ENCODE peak calls at places on chromosomes 12 and 14, in nine cellular contexts. One of them, this sample, is unnamed.

GRCh38 chr12:29656762-29657538 is 126.8 kb downstream of the TMTC1 start:
- DNase-seq in heart left ventricle: no peak
- DNase-seq in lower leg skin: no peak
- DNase-seq in skeletal muscle cell: no peak
- DNase-seq in AG04450: no peak
- DNase-seq in mucosa of descending colon: no peak
- DNase-seq in esophagus muscularis mucosa: no peak
- DNase-seq in mammary epithelial cell: no peak
- DNase-seq in CD8-positive, alpha-beta memory T cell: no peak
- DNase-seq in this sample: no peak

GRCh38 chr12:93115646-93116045 is 186.6 kb upstream of the EEA1 start:
- DNase-seq in AG04450: no peak
- DNase-seq in skeletal muscle cell: no peak
- DNase-seq in heart left ventricle: peak; percentile 46
- DNase-seq in mammary epithelial cell: no peak
- DNase-seq in lower leg skin: no peak
- DNase-seq in CD8-positive, alpha-beta memory T cell: no peak
- DNase-seq in mucosa of descending colon: no peak
- DNase-seq in esophagus muscularis mucosa: no peak
- DNase-seq in this sample: no peak

GRCh38 chr12:14314801-14315200 is 50.7 kb upstream of the ATF7IP start:
- DNase-seq in skeletal muscle cell: no peak
- DNase-seq in mammary epithelial cell: no peak
- DNase-seq in AG04450: no peak
- DNase-seq in heart left ventricle: no peak
- DNase-seq in esophagus muscularis mucosa: no peak
- DNase-seq in mucosa of descending colon: no peak
- DNase-seq in CD8-positive, alpha-beta memory T cell: no peak
- DNase-seq in lower leg skin: no peak
- DNase-seq in this sample: no peak

GRCh38 chr14:62914873-62915272 is 130.4 kb downstream of the KCNH5 start:
- DNase-seq in mucosa of descending colon: no peak
- DNase-seq in heart left ventricle: no peak
- DNase-seq in mammary epithelial cell: peak; percentile 27
- DNase-seq in CD8-positive, alpha-beta memory T cell: no peak
- DNase-seq in lower leg skin: no peak
- DNase-seq in AG04450: no peak
- DNase-seq in skeletal muscle cell: no peak
- DNase-seq in esophagus muscularis mucosa: no peak
- DNase-seq in this sample: no peak

GRCh38 chr12:110199360-110200123 is 75.4 kb downstream of the IFT81 start:
- DNase-seq in CD8-positive, alpha-beta memory T cell: no peak
- DNase-seq in mucosa of descending colon: no peak
- DNase-seq in AG04450: no peak
- DNase-seq in heart left ventricle: no peak
- DNase-seq in skeletal muscle cell: peak; percentile 50
- DNase-seq in mammary epithelial cell: peak; percentile 5
- DNase-seq in lower leg skin: no peak
- DNase-seq in esophagus muscularis mucosa: no peak
- DNase-seq in this sample: no peak

GRCh38 chr12:37546901-37547475 is 769.6 kb upstream of the ALG10B start:
- DNase-seq in heart left ventricle: no peak
- DNase-seq in esophagus muscularis mucosa: peak; percentile 64
- DNase-seq in CD8-positive, alpha-beta memory T cell: no peak
- DNase-seq in lower leg skin: no peak
- DNase-seq in skeletal muscle cell: no peak
- DNase-seq in mucosa of descending colon: no peak
- DNase-seq in mammary epithelial cell: no peak
- DNase-seq in AG04450: no peak
- DNase-seq in this sample: no peak

GRCh38 chr12:122006186-122006926 is 15.3 kb upstream of the BCL7A start:
- DNase-seq in esophagus muscularis mucosa: no peak
- DNase-seq in mammary epithelial cell: no peak
- DNase-seq in heart left ventricle: no peak
- DNase-seq in mucosa of descending colon: no peak
- DNase-seq in CD8-positive, alpha-beta memory T cell: no peak
- DNase-seq in lower leg skin: no peak
- DNase-seq in AG04450: no peak
- DNase-seq in skeletal muscle cell: no peak
- DNase-seq in this sample: no peak

GRCh38 chr12:11639463-11639862 is 10.0 kb upstream of the ETV6 start:
- DNase-seq in mucosa of descending colon: no peak
- DNase-seq in esophagus muscularis mucosa: no peak
- DNase-seq in heart left ventricle: no peak
- DNase-seq in CD8-positive, alpha-beta memory T cell: no peak
- DNase-seq in lower leg skin: no peak
- DNase-seq in AG04450: no peak
- DNase-seq in mammary epithelial cell: no peak
- DNase-seq in skeletal muscle cell: no peak
- DNase-seq in this sample: no peak

GRCh38 chr12:66633676-66634075 is 45.2 kb downstream of the GRIP1 start:
- DNase-seq in mucosa of descending colon: no peak
- DNase-seq in AG04450: no peak
- DNase-seq in mammary epithelial cell: peak; percentile 89
- DNase-seq in heart left ventricle: no peak
- DNase-seq in lower leg skin: no peak
- DNase-seq in CD8-positive, alpha-beta memory T cell: no peak
- DNase-seq in esophagus muscularis mucosa: no peak
- DNase-seq in skeletal muscle cell: peak; percentile 65
- DNase-seq in this sample: no peak

GRCh38 chr12:75481774-75482173 is 1.2 kb downstream of the GLIPR1 start:
- DNase-seq in skeletal muscle cell: peak; percentile 54
- DNase-seq in heart left ventricle: no peak
- DNase-seq in CD8-positive, alpha-beta memory T cell: no peak
- DNase-seq in mammary epithelial cell: peak; percentile 55
- DNase-seq in AG04450: no peak
- DNase-seq in esophagus muscularis mucosa: no peak
- DNase-seq in lower leg skin: no peak
- DNase-seq in mucosa of descending colon: no peak
- DNase-seq in this sample: no peak

GRCh38 chr12:51871918-51872688 is 15.8 kb upstream of the ANKRD33 start:
- DNase-seq in skeletal muscle cell: no peak
- DNase-seq in AG04450: no peak
- DNase-seq in mammary epithelial cell: no peak
- DNase-seq in mucosa of descending colon: no peak
- DNase-seq in CD8-positive, alpha-beta memory T cell: no peak
- DNase-seq in heart left ventricle: no peak
- DNase-seq in lower leg skin: no peak
- DNase-seq in esophagus muscularis mucosa: no peak
- DNase-seq in this sample: no peak

GRCh38 chr14:44494125-44494524 is 13.0 kb downstream of the FSCB start:
- DNase-seq in heart left ventricle: no peak
- DNase-seq in CD8-positive, alpha-beta memory T cell: no peak
- DNase-seq in AG04450: no peak
- DNase-seq in skeletal muscle cell: no peak
- DNase-seq in esophagus muscularis mucosa: no peak
- DNase-seq in lower leg skin: no peak
- DNase-seq in mucosa of descending colon: no peak
- DNase-seq in mammary epithelial cell: peak; percentile 9
- DNase-seq in this sample: no peak

GRCh38 chr14:53956427-53957201 is at the start of gene BMP4:
- DNase-seq in esophagus muscularis mucosa: no peak
- DNase-seq in AG04450: no peak
- DNase-seq in CD8-positive, alpha-beta memory T cell: no peak
- DNase-seq in mucosa of descending colon: peak; percentile 86
- DNase-seq in heart left ventricle: peak; percentile 86
- DNase-seq in mammary epithelial cell: no peak
- DNase-seq in lower leg skin: peak; percentile 89
- DNase-seq in skeletal muscle cell: no peak
- DNase-seq in this sample: peak; percentile 94

GRCh38 chr12:38469689-38470088 is 153.1 kb downstream of the ALG10B start:
- DNase-seq in mucosa of descending colon: no peak
- DNase-seq in mammary epithelial cell: no peak
- DNase-seq in esophagus muscularis mucosa: no peak
- DNase-seq in AG04450: no peak
- DNase-seq in heart left ventricle: no peak
- DNase-seq in lower leg skin: no peak
- DNase-seq in skeletal muscle cell: no peak
- DNase-seq in CD8-positive, alpha-beta memory T cell: no peak
- DNase-seq in this sample: no peak

GRCh38 chr12:40692617-40693502 is 621 bp downstream of the CNTN1 start:
- DNase-seq in skeletal muscle cell: no peak
- DNase-seq in esophagus muscularis mucosa: no peak
- DNase-seq in CD8-positive, alpha-beta memory T cell: no peak
- DNase-seq in lower leg skin: no peak
- DNase-seq in mucosa of descending colon: peak; percentile 46
- DNase-seq in mammary epithelial cell: peak; percentile 67
- DNase-seq in heart left ventricle: no peak
- DNase-seq in AG04450: no peak
- DNase-seq in this sample: no peak

DNA sequence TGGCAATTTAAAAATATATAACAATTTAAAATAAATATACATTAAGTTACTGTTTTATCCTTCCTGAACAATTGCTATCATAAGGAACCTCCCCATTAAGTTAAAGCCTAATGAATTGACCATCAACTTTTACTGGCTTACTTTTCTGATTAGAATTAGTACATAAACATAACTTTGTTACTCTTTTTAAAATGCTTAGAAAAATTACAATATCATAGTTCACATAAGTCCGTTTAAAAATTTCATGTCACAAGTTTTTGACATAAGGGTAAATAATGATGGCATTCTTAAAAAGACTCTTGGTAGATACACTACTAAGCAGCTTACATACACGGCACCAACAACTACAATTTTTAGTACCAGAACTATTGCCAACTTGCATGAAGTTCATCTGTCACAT is 1308.6 kb downstream of the FSCB start:
- DNase-seq in lower leg skin: no peak
- DNase-seq in mammary epithelial cell: no peak
- DNase-seq in mucosa of descending colon: no peak
- DNase-seq in skeletal muscle cell: no peak
- DNase-seq in heart left ventricle: no peak
- DNase-seq in AG04450: no peak
- DNase-seq in esophagus muscularis mucosa: no peak
- DNase-seq in CD8-positive, alpha-beta memory T cell: no peak
- DNase-seq in this sample: no peak
- H3K4me3 ChIP-seq in lower leg skin: no peak overlapping the region
- H3K4me3 ChIP-seq in mammary epithelial cell: no peak overlapping the region
- H3K4me3 ChIP-seq in mucosa of descending colon: no peak overlapping the region
- H3K4me3 ChIP-seq in skeletal muscle cell: no peak overlapping the region
- H3K4me3 ChIP-seq in heart left ventricle: no peak overlapping the region
- H3K4me3 ChIP-seq in AG04450: no peak overlapping the region
- H3K4me3 ChIP-seq in esophagus muscularis mucosa: no peak overlapping the region
- H3K4me3 ChIP-seq in CD8-positive, alpha-beta memory T cell: no peak overlapping the region
- H3K4me3 ChIP-seq in this sample: no peak overlapping the region

DNA sequence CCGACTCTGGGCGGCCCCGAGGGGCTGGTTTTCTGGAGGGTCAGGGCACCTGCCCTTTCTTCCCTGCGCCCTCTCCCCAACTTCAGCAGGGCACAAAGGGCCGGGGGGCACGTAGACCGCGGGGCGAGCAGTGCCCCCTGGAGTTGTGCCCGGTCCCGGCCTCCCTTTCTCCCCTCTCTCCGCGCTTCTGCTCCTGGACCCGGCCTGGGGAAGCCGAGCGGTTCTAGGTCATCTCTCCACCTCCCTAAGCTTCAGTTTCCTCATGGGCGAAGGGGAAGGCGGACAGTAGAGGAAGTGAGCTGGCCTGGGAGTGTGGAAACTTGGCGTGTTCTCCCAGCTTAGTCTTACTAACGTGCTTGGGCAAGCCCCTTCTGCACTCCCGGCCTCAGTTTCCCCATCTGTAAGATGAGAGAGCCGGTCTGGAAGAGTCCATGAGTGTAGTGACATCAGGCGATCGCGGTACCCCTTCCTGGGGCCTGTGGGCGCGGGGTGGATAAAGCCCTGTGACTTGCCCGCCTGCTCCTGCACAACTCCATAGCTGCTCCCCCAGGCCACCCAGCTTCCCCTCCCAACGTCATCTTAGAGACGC is 158.6 kb upstream of the PARP11 start:
- DNase-seq in AG04450: no peak
- DNase-seq in CD8-positive, alpha-beta memory T cell: no peak
- DNase-seq in mucosa of descending colon: peak; percentile 62
- DNase-seq in heart left ventricle: no peak
- DNase-seq in skeletal muscle cell: no peak
- DNase-seq in esophagus muscularis mucosa: no peak
- DNase-seq in lower leg skin: peak; percentile 34
- DNase-seq in mammary epithelial cell: peak; percentile 69
- DNase-seq in this sample: no peak
- H3K4me3 ChIP-seq in AG04450: no peak overlapping the region
- H3K4me3 ChIP-seq in CD8-positive, alpha-beta memory T cell: peak overlapping the region; percentile 27
- H3K4me3 ChIP-seq in mucosa of descending colon: no peak overlapping the region
- H3K4me3 ChIP-seq in heart left ventricle: peak overlapping the region; percentile 67
- H3K4me3 ChIP-seq in skeletal muscle cell: peak overlapping the region; percentile 27
- H3K4me3 ChIP-seq in esophagus muscularis mucosa: peak overlapping the region; percentile 62
- H3K4me3 ChIP-seq in lower leg skin: no peak overlapping the region
- H3K4me3 ChIP-seq in mammary epithelial cell: no peak overlapping the region
- H3K4me3 ChIP-seq in this sample: peak overlapping the region; percentile 51

GRCh38 chr12:751192-751827 is 1.1 kb upstream of the WNK1 start:
- DNase-seq in AG04450: peak; percentile 94
- DNase-seq in lower leg skin: peak; percentile 86
- DNase-seq in CD8-positive, alpha-beta memory T cell: peak; percentile 70
- DNase-seq in mucosa of descending colon: peak; percentile 95
- DNase-seq in mammary epithelial cell: peak; percentile 92
- DNase-seq in esophagus muscularis mucosa: peak; percentile 97
- DNase-seq in heart left ventricle: peak; percentile 96
- DNase-seq in skeletal muscle cell: peak; percentile 85
- DNase-seq in this sample: peak; percentile 96

GRCh38 chr12:750356-751191 is 1.8 kb upstream of the WNK1 start:
- DNase-seq in lower leg skin: no peak
- DNase-seq in heart left ventricle: no peak
- DNase-seq in esophagus muscularis mucosa: no peak
- DNase-seq in CD8-positive, alpha-beta memory T cell: no peak
- DNase-seq in skeletal muscle cell: no peak
- DNase-seq in mammary epithelial cell: no peak
- DNase-seq in mucosa of descending colon: no peak
- DNase-seq in AG04450: no peak
- DNase-seq in this sample: no peak

GRCh38 chr12:751828-752672 is at the start of gene WNK1:
- DNase-seq in AG04450: peak; percentile 98
- DNase-seq in CD8-positive, alpha-beta memory T cell: peak; percentile 96
- DNase-seq in heart left ventricle: peak; percentile 98
- DNase-seq in skeletal muscle cell: peak; percentile 98
- DNase-seq in mammary epithelial cell: peak; percentile 97
- DNase-seq in mucosa of descending colon: peak; percentile 97
- DNase-seq in esophagus muscularis mucosa: peak; percentile 99
- DNase-seq in lower leg skin: peak; percentile 98
- DNase-seq in this sample: peak; percentile 98

GRCh38 chr12:752673-753400 is 458 bp downstream of the WNK1 start:
- DNase-seq in heart left ventricle: peak; percentile 75
- DNase-seq in mucosa of descending colon: peak; percentile 70
- DNase-seq in lower leg skin: peak; percentile 36
- DNase-seq in AG04450: no peak
- DNase-seq in mammary epithelial cell: peak; percentile 53
- DNase-seq in CD8-positive, alpha-beta memory T cell: peak; percentile 23
- DNase-seq in skeletal muscle cell: no peak
- DNase-seq in esophagus muscularis mucosa: no peak
- DNase-seq in this sample: no peak

GRCh38 chr12:749871-750270 is 2.5 kb upstream of the WNK1 start:
- DNase-seq in mammary epithelial cell: no peak
- DNase-seq in CD8-positive, alpha-beta memory T cell: no peak
- DNase-seq in heart left ventricle: no peak
- DNase-seq in skeletal muscle cell: no peak
- DNase-seq in mucosa of descending colon: no peak
- DNase-seq in AG04450: no peak
- DNase-seq in esophagus muscularis mucosa: no peak
- DNase-seq in lower leg skin: no peak
- DNase-seq in this sample: no peak
- H3K4me3 ChIP-seq in mammary epithelial cell: no peak overlapping the region
- H3K4me3 ChIP-seq in CD8-positive, alpha-beta memory T cell: no peak overlapping the region
- H3K4me3 ChIP-seq in heart left ventricle: no peak overlapping the region
- H3K4me3 ChIP-seq in skeletal muscle cell: no peak overlapping the region
- H3K4me3 ChIP-seq in mucosa of descending colon: no peak overlapping the region
- H3K4me3 ChIP-seq in AG04450: no peak overlapping the region
- H3K4me3 ChIP-seq in esophagus muscularis mucosa: no peak overlapping the region
- H3K4me3 ChIP-seq in lower leg skin: no peak overlapping the region
- H3K4me3 ChIP-seq in this sample: no peak overlapping the region

GRCh38 chr12:120370343-120371243 is 1.6 kb upstream of the MSI1 start:
- DNase-seq in mucosa of descending colon: no peak
- DNase-seq in esophagus muscularis mucosa: no peak
- DNase-seq in AG04450: no peak
- DNase-seq in mammary epithelial cell: no peak
- DNase-seq in skeletal muscle cell: no peak
- DNase-seq in lower leg skin: no peak
- DNase-seq in heart left ventricle: no peak
- DNase-seq in CD8-positive, alpha-beta memory T cell: no peak
- DNase-seq in this sample: no peak
- H3K4me3 ChIP-seq in mucosa of descending colon: no peak overlapping the region
- H3K4me3 ChIP-seq in esophagus muscularis mucosa: no peak overlapping the region
- H3K4me3 ChIP-seq in AG04450: no peak overlapping the region
- H3K4me3 ChIP-seq in mammary epithelial cell: no peak overlapping the region
- H3K4me3 ChIP-seq in skeletal muscle cell: no peak overlapping the region
- H3K4me3 ChIP-seq in lower leg skin: no peak overlapping the region
- H3K4me3 ChIP-seq in heart left ventricle: no peak overlapping the region
- H3K4me3 ChIP-seq in CD8-positive, alpha-beta memory T cell: no peak overlapping the region
- H3K4me3 ChIP-seq in this sample: no peak overlapping the region

This sample was measured in vagina.